ENCODE peak calls at places on chromosomes 7 and 10, in nine cellular contexts. L is neural crest cell, M is heart right ventricle, T is WERI-Rb-1, C is cardiac muscle cell, Q is natural killer cell, O is IMR-90, J is lower lobe of right lung, S is OCI-LY7. P is an unnamed sample.

GRCh38 chr7:142626420-142627035 is 122.7 kb upstream of the PRSS1 start:
- DNase-seq in L (peak), M (peak), T (peak), C (peak), Q (peak), O (peak), J (no peak), S (peak), P (peak)

GRCh38 chr10:4485611-4486010 is 340.4 kb upstream of the AKR1E2 start:
- DNase-seq in L (no peak), M (no peak), T (no peak), C (no peak), Q (no peak), O (no peak), J (no peak), S (no peak), P (no peak)

GRCh38 chr10:90306187-90306586 is 551.7 kb downstream of the HTR7 start:
- DNase-seq in L (no peak), M (peak), T (no peak), C (peak), Q (no peak), O (peak), J (no peak), S (no peak), P (no peak)

GRCh38 chr10:24207781-24208611 is 942 bp upstream of the KIAA1217 start:
- DNase-seq in L (no peak), M (peak), T (no peak), C (peak), Q (no peak), O (no peak), J (no peak), S (no peak), P (no peak)

GRCh38 chr10:113269333-113269732 is 283.5 kb upstream of the HABP2 start:
- DNase-seq in L (no peak), M (no peak), T (no peak), C (no peak), Q (no peak), O (no peak), J (no peak), S (no peak), P (no peak)

GRCh38 chr7:13312327-13312726 is 624.9 kb downstream of the ARL4A start:
- DNase-seq in L (peak), M (no peak), T (no peak), C (no peak), Q (no peak), O (no peak), J (no peak), S (peak), P (no peak)

GRCh38 chr10:8044908-8045727 is 9.4 kb upstream of the GATA3 start:
- DNase-seq in L (no peak), M (no peak), T (no peak), C (no peak), Q (no peak), O (no peak), J (no peak), S (no peak), P (no peak)

GRCh38 chr7:75985009-75985517 is 9.3 kb downstream of the TMEM120A start:
- DNase-seq in L (no peak), M (no peak), T (no peak), C (no peak), Q (no peak), O (no peak), J (no peak), S (no peak), P (no peak)

GRCh38 chr10:19417740-19418139 is 369.1 kb downstream of the MALRD1 start:
- DNase-seq in L (no peak), M (no peak), T (no peak), C (no peak), Q (no peak), O (no peak), J (no peak), S (no peak), P (no peak)

GRCh38 chr7:5704534-5704922 is 76.9 kb downstream of the RNF216 start:
- DNase-seq in L (peak), M (peak), T (peak), C (peak), Q (peak), O (peak), J (peak), S (peak), P (peak)

GRCh38 chr7:63047546-63047945 is 951.1 kb upstream of the ZNF722 start:
- DNase-seq in L (no peak), M (no peak), T (no peak), C (no peak), Q (no peak), O (no peak), J (no peak), S (no peak), P (no peak)

GRCh38 chr7:30906520-30907240 is 5.0 kb upstream of the AQP1 start:
- DNase-seq in L (no peak), M (no peak), T (peak), C (peak), Q (no peak), O (peak), J (no peak), S (no peak), P (no peak)

GRCh38 chr7:27097686-27098492 is 2.1 kb upstream of the HOXA1 start:
- DNase-seq in L (no peak), M (no peak), T (no peak), C (no peak), Q (no peak), O (peak), J (no peak), S (no peak), P (no peak)

GRCh38 chr7:3154881-3155494 is 111.3 kb upstream of the CARD11 start:
- DNase-seq in L (peak), M (no peak), T (peak), C (peak), Q (peak), O (peak), J (no peak), S (peak), P (no peak)

GRCh38 chr7:90717286-90718060 is 121.4 kb downstream of the CDK14 start:
- DNase-seq in L (no peak), M (no peak), T (no peak), C (peak), Q (no peak), O (peak), J (no peak), S (no peak), P (no peak)

GRCh38 chr10:5951167-5951711 is 26.1 kb downstream of the IL15RA start:
- DNase-seq in L (no peak), M (no peak), T (no peak), C (peak), Q (no peak), O (no peak), J (peak), S (no peak), P (no peak)

GRCh38 chr7:22879285-22879684 is 56.6 kb upstream of the TOMM7 start:
- DNase-seq in L (no peak), M (no peak), T (no peak), C (no peak), Q (no peak), O (no peak), J (no peak), S (no peak), P (no peak)

GRCh38 chr7:44631458-44632115 is 25.2 kb downstream of the OGDH start:
- DNase-seq in L (no peak), M (no peak), T (no peak), C (peak), Q (no peak), O (peak), J (no peak), S (peak), P (no peak)

GRCh38 chr7:112449353-112449752 is 907 bp upstream of the IFRD1 start:
- DNase-seq in L (no peak), M (no peak), T (no peak), C (no peak), Q (no peak), O (peak), J (no peak), S (peak), P (no peak)

GRCh38 chr7:66500087-66500486 is 128.6 kb upstream of the KCTD7 start:
- DNase-seq in L (no peak), M (no peak), T (peak), C (no peak), Q (no peak), O (no peak), J (no peak), S (peak), P (no peak)

GRCh38 chr7:64802699-64803098 is 8.5 kb downstream of the ZNF138 start:
- DNase-seq in L (no peak), M (no peak), T (no peak), C (no peak), Q (no peak), O (no peak), J (no peak), S (no peak), P (no peak)

GRCh38 chr7:93894966-93895650 is 4.6 kb upstream of the TFPI2 start:
- DNase-seq in L (no peak), M (no peak), T (peak), C (peak), Q (no peak), O (no peak), J (no peak), S (no peak), P (no peak)

GRCh38 chr10:110852255-110852896 is 19.4 kb upstream of the PDCD4 start:
- DNase-seq in L (no peak), M (no peak), T (peak), C (no peak), Q (no peak), O (peak), J (no peak), S (no peak), P (no peak)

GRCh38 chr7:47427046-47427643 is 154.8 kb downstream of the TNS3 start:
- DNase-seq in L (no peak), M (no peak), T (no peak), C (no peak), Q (no peak), O (no peak), J (no peak), S (no peak), P (no peak)

GRCh38 chr10:86345296-86346168 is 21.1 kb downstream of the GRID1 start:
- DNase-seq in L (no peak), M (no peak), T (no peak), C (no peak), Q (no peak), O (no peak), J (peak), S (no peak), P (no peak)

GRCh38 chr7:30366606-30367005 is 82.2 kb downstream of the ZNRF2 start:
- DNase-seq in L (no peak), M (no peak), T (no peak), C (peak), Q (no peak), O (peak), J (no peak), S (no peak), P (no peak)

GRCh38 chr10:10489765-10490164 is 527.9 kb upstream of the CELF2 start:
- DNase-seq in L (no peak), M (no peak), T (no peak), C (no peak), Q (no peak), O (peak), J (no peak), S (no peak), P (no peak)

GRCh38 chr7:85019176-85019575 is 167.7 kb downstream of the SEMA3D start:
- DNase-seq in L (no peak), M (no peak), T (no peak), C (no peak), Q (no peak), O (no peak), J (no peak), S (no peak), P (no peak)

GRCh38 chr7:3033581-3033980 is 10.1 kb downstream of the CARD11 start:
- DNase-seq in L (no peak), M (no peak), T (no peak), C (no peak), Q (no peak), O (no peak), J (no peak), S (no peak), P (no peak)

GRCh38 chr7:103762907-103763306 is 226.6 kb downstream of the RELN start:
- DNase-seq in L (no peak), M (no peak), T (no peak), C (no peak), Q (no peak), O (no peak), J (no peak), S (no peak), P (no peak)

GRCh38 chr7:152574892-152575511 is 100.9 kb downstream of the XRCC2 start:
- DNase-seq in L (no peak), M (no peak), T (no peak), C (no peak), Q (no peak), O (no peak), J (no peak), S (peak), P (no peak)

GRCh38 chr10:70233939-70234300 is 691 bp upstream of the PPA1 start:
- DNase-seq in L (no peak), M (no peak), T (no peak), C (no peak), Q (no peak), O (no peak), J (no peak), S (peak), P (no peak)

GRCh38 chr10:45253183-45253914 is 62.1 kb downstream of the OR13A1 start:
- DNase-seq in L (no peak), M (no peak), T (no peak), C (no peak), Q (no peak), O (no peak), J (no peak), S (no peak), P (no peak)

GRCh38 chr10:128286413-128287097 is 160.3 kb upstream of the MKI67 start:
- DNase-seq in L (peak), M (no peak), T (peak), C (no peak), Q (no peak), O (no peak), J (no peak), S (no peak), P (no peak)

GRCh38 chr7:72153132-72153512 is 259.0 kb downstream of the CALN1 start:
- DNase-seq in L (no peak), M (no peak), T (no peak), C (no peak), Q (no peak), O (no peak), J (no peak), S (no peak), P (no peak)

GRCh38 chr10:6173203-6173602 is 29.5 kb upstream of the PFKFB3 start:
- DNase-seq in L (no peak), M (no peak), T (peak), C (no peak), Q (peak), O (no peak), J (no peak), S (peak), P (no peak)

GRCh38 chr10:98289802-98290209 is 21.8 kb upstream of the LOXL4 start:
- DNase-seq in L (no peak), M (no peak), T (no peak), C (no peak), Q (no peak), O (no peak), J (no peak), S (no peak), P (no peak)

GRCh38 chr10:70174058-70174741 is 3.9 kb upstream of the SAR1A start:
- DNase-seq in L (no peak), M (no peak), T (no peak), C (no peak), Q (peak), O (no peak), J (no peak), S (peak), P (no peak)

DNA sequence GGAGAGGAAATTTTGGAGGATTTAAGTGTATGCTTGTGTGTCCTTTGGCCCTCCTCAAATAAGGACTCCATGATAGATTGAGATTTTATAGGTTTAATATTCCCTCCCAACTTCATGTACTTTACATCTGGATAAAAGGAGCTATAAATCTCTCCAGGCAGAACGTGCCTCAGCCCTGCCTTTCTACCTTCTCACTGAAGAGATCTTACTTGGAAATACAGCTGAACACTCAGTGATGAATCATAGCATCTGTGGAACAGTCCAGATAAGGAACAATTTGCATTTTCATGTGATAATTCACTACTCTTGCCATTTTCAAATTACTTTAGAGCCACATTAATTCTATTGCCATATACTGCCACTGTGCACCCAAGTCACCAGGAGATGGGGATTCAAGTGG is 364.6 kb upstream of the PODXL start:
- DNase-seq in L (no peak), M (no peak), T (no peak), C (peak), Q (no peak), O (peak), J (no peak), S (no peak), P (no peak)
- TF ChIP-seq CTCF in L (no peak), M (no peak), T (no peak), C (no peak), Q (no peak), O (no peak), J (no peak), S (no peak), P (no peak)

GRCh38 chr10:133257489-133258065 is 19.1 kb downstream of the ADAM8 start:
- DNase-seq in L (no peak), M (peak), T (peak), C (peak), Q (no peak), O (no peak), J (peak), S (no peak), P (no peak)
- TF ChIP-seq CTCF in L (peak), M (peak), T (peak), C (peak), Q (peak), O (no peak), J (peak), S (peak), P (peak)

GRCh38 chr7:137689761-137690160 is 157.0 kb downstream of the DGKI start:
- DNase-seq in L (no peak), M (no peak), T (no peak), C (no peak), Q (no peak), O (no peak), J (no peak), S (no peak), P (no peak)

GRCh38 chr7:137687556-137688280 is 159.1 kb downstream of the DGKI start:
- DNase-seq in L (no peak), M (no peak), T (no peak), C (peak), Q (no peak), O (peak), J (no peak), S (no peak), P (no peak)

GRCh38 chr7:137691566-137691965 is 155.2 kb downstream of the DGKI start:
- DNase-seq in L (no peak), M (no peak), T (no peak), C (no peak), Q (no peak), O (no peak), J (no peak), S (no peak), P (no peak)

GRCh38 chr7:137692399-137692798 is 154.4 kb downstream of the DGKI start:
- DNase-seq in L (no peak), M (no peak), T (no peak), C (no peak), Q (no peak), O (no peak), J (no peak), S (no peak), P (no peak)

GRCh38 chr7:137690635-137691034 is 156.1 kb downstream of the DGKI start:
- DNase-seq in L (no peak), M (no peak), T (no peak), C (no peak), Q (no peak), O (no peak), J (no peak), S (no peak), P (no peak)
- TF ChIP-seq CTCF in L (peak), M (no peak), T (no peak), C (no peak), Q (no peak), O (no peak), J (no peak), S (no peak), P (no peak)

DNA sequence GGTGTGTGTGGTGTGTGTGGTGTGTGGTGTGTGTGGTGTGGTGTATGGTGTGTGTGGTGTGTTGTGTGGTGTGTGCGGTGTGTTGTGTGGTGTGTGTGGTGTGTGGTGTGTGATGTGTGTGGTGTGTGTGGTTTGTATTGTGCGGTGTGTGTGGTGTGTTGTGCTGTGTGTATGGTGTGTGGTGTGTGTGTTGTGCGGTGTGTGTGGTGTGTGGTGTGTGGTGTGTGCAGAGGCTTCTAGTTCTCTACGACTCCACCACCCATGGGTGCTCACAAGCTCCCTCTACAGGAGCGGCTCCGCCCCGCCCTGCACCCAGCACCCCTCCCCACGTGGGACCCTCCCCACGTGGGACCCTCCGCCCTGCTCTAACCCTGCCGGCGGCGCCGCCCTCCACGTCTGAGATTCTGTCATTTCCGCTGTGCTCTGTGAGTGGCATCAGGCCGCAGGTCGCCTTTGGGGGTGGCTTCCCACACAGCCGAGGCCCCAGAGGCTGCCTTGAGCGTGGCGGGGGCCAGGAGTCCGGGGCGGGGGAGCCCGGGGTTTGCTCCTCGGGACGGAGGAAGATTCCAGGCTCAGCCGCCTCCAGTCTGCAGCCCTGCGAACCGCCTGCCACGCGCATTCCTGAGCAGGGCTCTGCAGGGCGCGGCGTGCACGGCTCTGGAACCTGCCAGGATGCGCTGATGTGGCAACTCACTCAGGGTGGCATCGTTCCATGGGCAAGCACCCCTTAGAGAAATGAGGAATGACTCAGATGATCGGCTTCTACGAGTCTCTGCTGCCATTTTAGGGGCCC is 37.0 kb upstream of the DNAJB6 start:
- DNase-seq in L (no peak), M (no peak), T (no peak), C (peak), Q (no peak), O (no peak), J (no peak), S (no peak), P (no peak)
- TF ChIP-seq CTCF in L (no peak), M (no peak), T (peak), C (peak), Q (no peak), O (no peak), J (no peak), S (peak), P (no peak)

DNA sequence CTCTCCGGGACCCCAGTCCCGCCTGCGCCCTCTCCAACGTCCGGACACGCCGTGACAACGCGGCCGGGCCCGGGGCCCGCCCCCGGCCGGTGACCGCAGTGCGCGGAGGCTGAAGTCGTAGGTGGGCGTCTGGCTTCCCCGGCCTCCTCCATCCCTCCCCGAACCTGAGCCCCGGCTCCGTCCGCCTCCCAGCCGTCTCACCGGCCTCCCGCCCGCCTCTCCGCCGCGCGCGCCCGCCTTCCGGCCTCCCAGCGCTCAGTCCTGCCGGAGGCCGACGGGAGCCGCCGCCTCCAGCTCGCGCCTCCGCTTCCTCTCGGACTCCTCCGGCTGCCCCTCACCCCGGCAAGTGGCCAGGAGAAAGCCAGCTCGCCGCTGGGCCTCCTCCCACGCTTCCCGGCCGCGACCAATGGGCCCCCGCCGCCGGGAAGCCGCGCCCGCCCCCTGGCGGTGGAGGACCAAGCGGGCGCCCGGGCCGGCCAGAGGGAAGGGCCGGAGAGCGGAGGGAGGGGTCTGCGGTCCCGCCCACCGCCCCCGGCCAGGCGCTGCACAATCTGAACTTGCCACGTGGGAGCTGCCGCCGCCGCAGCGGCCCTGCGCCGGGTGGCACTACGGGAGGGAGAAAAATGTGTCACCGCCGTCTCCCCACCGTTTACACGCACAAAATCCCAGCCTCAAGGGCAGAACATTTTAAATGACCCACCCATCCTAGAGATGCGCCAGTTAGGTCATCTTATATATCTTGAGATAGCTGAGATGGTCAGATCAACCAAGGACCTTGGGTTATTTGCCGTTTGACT is at the start of gene FAM3C:
- DNase-seq in L (peak), M (peak), T (peak), C (peak), Q (peak), O (peak), J (peak), S (peak), P (peak)
- TF ChIP-seq CTCF in L (peak), M (peak), T (peak), C (peak), Q (peak), O (peak), J (peak), S (peak), P (peak)

P was measured in progenitor cell of endocrine pancreas.